ENCODE peak calls at places on chromosomes 7 and 10, in nine cellular contexts. Z is H1, V is GM23338, M is HCT116, H is K562, J is HepG2, K is sigmoid colon, R is Panc1, D is transverse colon. X is an unnamed sample.

GRCh38 chr7:72446566-72447462 is 34.7 kb upstream of the CALN1 start:
- DNase-seq in Z (no peak), R (no peak), D (no peak), H (no peak), M (no peak), V (peak; percentile 24), K (no peak), J (no peak), X (no peak)

GRCh38 chr7:71348751-71349415 is 216.9 kb downstream of the GALNT17 start:
- DNase-seq in J (no peak), K (no peak), H (no peak), M (no peak), R (no peak), Z (peak; percentile 41), V (peak; percentile 28), D (no peak), X (no peak)

GRCh38 chr10:3710764-3711163 is 74.2 kb downstream of the KLF6 start:
- DNase-seq in M (no peak), Z (no peak), V (no peak), R (no peak), D (no peak), H (no peak), J (no peak), K (no peak), X (no peak)

GRCh38 chr10:21495686-21496284 is 29.7 kb downstream of the SKIDA1 start:
- DNase-seq in K (peak; percentile 86), R (no peak), J (peak; percentile 95), M (peak; percentile 67), Z (peak; percentile 99), H (peak; percentile 96), D (peak; percentile 84), V (peak; percentile 95), X (peak; percentile 87)

GRCh38 chr10:122263971-122264370 is 7.1 kb upstream of the BTBD16 start:
- DNase-seq in V (no peak), D (no peak), R (no peak), J (peak; percentile 69), K (peak; percentile 20), Z (no peak), H (no peak), M (no peak), X (no peak)

GRCh38 chr10:113866551-113867394 is 12.3 kb downstream of the NHLRC2 start:
- DNase-seq in H (peak; percentile 53), R (no peak), D (no peak), K (no peak), V (no peak), Z (no peak), M (no peak), J (no peak), X (no peak)

GRCh38 chr7:111841596-111842209 is 279.4 kb upstream of the IMMP2L start:
- DNase-seq in Z (no peak), J (no peak), K (no peak), D (no peak), R (no peak), M (no peak), H (no peak), V (no peak), X (no peak)

GRCh38 chr10:32958992-32959703 is 1.1 kb upstream of the ITGB1 start:
- DNase-seq in H (no peak), R (no peak), V (no peak), K (no peak), Z (no peak), J (no peak), M (no peak), D (no peak), X (no peak)

GRCh38 chr7:23654508-23654907 is 25.5 kb upstream of the FAM221A start:
- DNase-seq in Z (peak; percentile 79), K (no peak), V (peak; percentile 81), H (peak; percentile 25), R (no peak), J (peak; percentile 15), D (peak; percentile 28), M (peak; percentile 43), X (peak; percentile 58)

GRCh38 chr7:47195641-47196040 is 386.3 kb downstream of the TNS3 start:
- DNase-seq in D (no peak), K (no peak), R (no peak), Z (no peak), M (peak; percentile 21), V (peak; percentile 80), J (no peak), H (no peak), X (no peak)

GRCh38 chr7:106071999-106072714 is 40.0 kb downstream of the SYPL1 start:
- DNase-seq in K (no peak), Z (no peak), H (peak; percentile 83), R (no peak), J (peak; percentile 87), M (no peak), D (peak; percentile 53), V (no peak), X (peak; percentile 83)

GRCh38 chr10:30736685-30737232 is 107.2 kb upstream of the LYZL2 start:
- DNase-seq in K (peak; percentile 95), Z (no peak), M (peak; percentile 16), J (no peak), D (peak; percentile 38), R (peak; percentile 39), V (no peak), H (no peak), X (peak; percentile 32)

GRCh38 chr10:129934196-129934925 is 29.7 kb downstream of the EBF3 start:
- DNase-seq in H (no peak), D (no peak), R (no peak), M (no peak), V (no peak), K (peak; percentile 29), J (no peak), Z (no peak), X (no peak)

GRCh38 chr10:113982745-113983144 is 60.9 kb upstream of the ADRB1 start:
- DNase-seq in J (no peak), H (no peak), R (no peak), Z (no peak), K (no peak), V (no peak), M (no peak), D (no peak), X (peak; percentile 86)

GRCh38 chr7:95893484-95893883 is 121.1 kb downstream of the DYNC1I1 start:
- DNase-seq in H (no peak), D (no peak), Z (no peak), K (no peak), M (no peak), J (no peak), V (no peak), R (no peak), X (no peak)

GRCh38 chr10:34780818-34781380 is 34.2 kb downstream of the PARD3 start:
- DNase-seq in D (no peak), V (no peak), K (peak; percentile 81), M (no peak), H (peak; percentile 35), J (no peak), R (no peak), Z (no peak), X (no peak)

GRCh38 chr7:107206136-107206535 is 37.3 kb downstream of the HBP1 start:
- DNase-seq in J (no peak), M (no peak), H (no peak), K (no peak), V (no peak), R (no peak), D (no peak), Z (no peak), X (no peak)

GRCh38 chr7:128150223-128150622 is 90.9 kb upstream of the LEP start:
- DNase-seq in H (no peak), J (no peak), K (no peak), Z (peak; percentile 33), R (no peak), V (no peak), D (no peak), M (no peak), X (no peak)

GRCh38 chr7:151233111-151233701 is 923 bp downstream of the CHPF2 start:
- DNase-seq in D (no peak), H (peak; percentile 72), Z (no peak), M (no peak), R (no peak), V (peak; percentile 57), K (peak; percentile 70), J (peak; percentile 45), X (peak; percentile 52)
- TF ChIP-seq POLR2AphosphoS5 in D (no peak), H (peak; percentile 29), Z (no peak), M (no peak), R (no peak), V (no peak), K (no peak), J (no peak), X (no peak)

DNA sequence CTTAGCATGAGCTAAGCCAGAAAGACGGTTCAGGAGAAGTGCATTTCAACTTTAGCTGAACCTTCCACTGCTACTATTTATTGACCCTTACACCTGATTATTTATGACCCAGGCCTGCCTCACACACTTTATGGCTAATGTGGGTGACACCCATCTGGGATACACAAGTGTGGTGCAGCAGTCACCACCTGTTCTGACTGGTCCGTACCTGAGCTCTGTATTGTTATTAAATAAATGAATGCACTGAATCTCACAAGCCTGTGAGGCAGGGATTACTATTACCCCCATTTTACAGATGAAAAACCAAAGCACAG is 1.5 kb downstream of the ANXA11 start:
- DNase-seq in J (no peak), R (no peak), K (no peak), M (no peak), D (no peak), V (no peak), Z (no peak), H (no peak), X (no peak)
- H3K4me1 ChIP-seq in J (peaks cover 54% of the 10 kb centered on the region), R (peaks cover 48% of the 10 kb centered on the region), K (peaks cover 84% of the 10 kb centered on the region), M (peaks cover 60% of the 10 kb centered on the region), D (peaks cover 40% of the 10 kb centered on the region), V (peaks cover 46% of the 10 kb centered on the region), Z (peaks cover 10% of the 10 kb centered on the region), H (peaks cover 55% of the 10 kb centered on the region), X (peaks cover 79% of the 10 kb centered on the region)

GRCh38 chr10:11048707-11049296 is 31.1 kb downstream of the CELF2 start:
- DNase-seq in R (no peak), K (no peak), Z (no peak), M (no peak), H (no peak), V (no peak), J (no peak), D (no peak), X (no peak)
- TF ChIP-seq POLR2AphosphoS5 in R (no peak), K (no peak), Z (no peak), M (no peak), H (no peak), V (no peak), J (no peak), D (no peak), X (no peak)

GRCh38 chr10:116470071-116470470 is 42.4 kb downstream of the PNLIPRP3 start:
- DNase-seq in K (no peak), J (no peak), H (no peak), Z (no peak), D (no peak), V (no peak), R (no peak), M (no peak), X (no peak)

GRCh38 chr10:116469437-116469836 is 41.8 kb downstream of the PNLIPRP3 start:
- DNase-seq in M (no peak), K (no peak), V (no peak), J (no peak), R (no peak), D (no peak), Z (no peak), H (no peak), X (no peak)

GRCh38 chr10:116466715-116467422 is 39.2 kb downstream of the PNLIPRP3 start:
- DNase-seq in H (no peak), J (no peak), Z (no peak), V (no peak), D (no peak), K (no peak), R (no peak), M (no peak), X (no peak)

GRCh38 chr10:116472874-116473273 is 45.2 kb downstream of the PNLIPRP3 start:
- DNase-seq in V (no peak), D (no peak), R (no peak), Z (no peak), M (no peak), H (no peak), K (no peak), J (no peak), X (no peak)

GRCh38 chr10:116470768-116471415 is 43.2 kb downstream of the PNLIPRP3 start:
- DNase-seq in R (no peak), V (peak; percentile 80), K (no peak), D (peak; percentile 42), H (peak; percentile 6), M (peak; percentile 33), J (peak; percentile 20), Z (peak; percentile 62), X (no peak)
- H3K4me1 ChIP-seq in R (no peaks in the 10 kb centered on the region), V (no peaks in the 10 kb centered on the region), K (peaks cover 9% of the 10 kb centered on the region), D (no peaks in the 10 kb centered on the region), H (no peaks in the 10 kb centered on the region), M (no peaks in the 10 kb centered on the region), J (no peaks in the 10 kb centered on the region), Z (no peaks in the 10 kb centered on the region), X (no peaks in the 10 kb centered on the region)

X was measured in stomach.